ENCODE peak calls at places on chromosomes 3 and 15, in six cellular contexts. L is tibial nerve, R is transverse colon, G is ovary, K is GM12891, X is prostate gland. Y is an unnamed sample.

GRCh38 chr3:62577153-62577552 is 203.8 kb upstream of the FEZF2 start:
- DNase-seq in G (no peak), R (no peak), L (no peak), K (no peak), X (no peak), Y (no peak)

GRCh38 chr15:101406014-101406413 is 83.5 kb downstream of the PCSK6 start:
- DNase-seq in K (no peak), G (no peak), X (no peak), R (no peak), L (no peak), Y (peak)

GRCh38 chr3:172294238-172294806 is 153.9 kb downstream of the GHSR start:
- DNase-seq in G (no peak), K (no peak), X (no peak), L (no peak), R (no peak), Y (no peak)

GRCh38 chr3:159127021-159127392 is 325.2 kb downstream of the MFSD1 start:
- DNase-seq in X (no peak), R (no peak), L (no peak), K (no peak), G (no peak), Y (no peak)

GRCh38 chr3:41202075-41202833 is 2.9 kb downstream of the CTNNB1 start:
- DNase-seq in X (no peak), G (no peak), K (no peak), R (no peak), L (no peak), Y (no peak)

GRCh38 chr3:98188553-98188952 is 22.1 kb downstream of the OR5H15 start:
- DNase-seq in R (no peak), L (no peak), X (no peak), G (no peak), K (peak), Y (no peak)

GRCh38 chr3:128487538-128487812 is 5.5 kb downstream of the GATA2 start:
- DNase-seq in R (no peak), L (no peak), K (no peak), G (no peak), X (no peak), Y (no peak)

GRCh38 chr3:154602241-154602640 is 172.3 kb upstream of the GPR149 start:
- DNase-seq in K (no peak), L (no peak), X (no peak), G (no peak), R (no peak), Y (no peak)

GRCh38 chr3:62601238-62601856 is 228.0 kb upstream of the FEZF2 start:
- DNase-seq in X (no peak), K (no peak), G (no peak), L (no peak), R (no peak), Y (no peak)

GRCh38 chr3:125589743-125590142 is 5.6 kb downstream of the OSBPL11 start:
- DNase-seq in X (no peak), G (no peak), L (no peak), R (no peak), K (no peak), Y (no peak)

GRCh38 chr3:50602675-50603191 is 8.8 kb downstream of the CISH start:
- DNase-seq in X (peak), L (no peak), K (no peak), G (no peak), R (peak), Y (no peak)

GRCh38 chr15:66071160-66071559 is 182.4 kb downstream of the MEGF11 start:
- DNase-seq in K (no peak), X (no peak), R (no peak), G (no peak), L (no peak), Y (no peak)

GRCh38 chr3:15614958-15615357 is 13.4 kb downstream of the BTD start:
- DNase-seq in R (no peak), G (no peak), K (no peak), L (no peak), X (no peak), Y (no peak)

GRCh38 chr15:36232491-36232890 is 346.9 kb upstream of the CDIN1 start:
- DNase-seq in X (no peak), L (no peak), K (no peak), G (no peak), R (no peak), Y (no peak)

GRCh38 chr3:107063351-107063750 is 313.9 kb upstream of the CCDC54 start:
- DNase-seq in G (no peak), X (no peak), R (no peak), K (no peak), L (no peak), Y (no peak)

GRCh38 chr3:16406175-16406574 is 107.3 kb downstream of the RFTN1 start:
- DNase-seq in G (no peak), L (no peak), K (no peak), X (no peak), R (no peak), Y (no peak)

GRCh38 chr3:42659451-42660130 is 6.1 kb downstream of the ZBTB47 start:
- DNase-seq in K (no peak), X (no peak), R (no peak), G (peak), L (no peak), Y (no peak)

GRCh38 chr15:42921049-42921731 is 612 bp upstream of the TTBK2 start:
- DNase-seq in L (peak), G (peak), X (peak), R (peak), K (no peak), Y (peak)

GRCh38 chr3:47225310-47225906 is 57.2 kb downstream of the KIF9 start:
- DNase-seq in L (peak), G (no peak), X (no peak), K (no peak), R (peak), Y (no peak)

GRCh38 chr15:28890711-28891495 is 5.1 kb downstream of the APBA2 start:
- DNase-seq in R (no peak), L (no peak), K (no peak), X (no peak), G (no peak), Y (no peak)

GRCh38 chr3:10546887-10547286 is 41.5 kb upstream of the ATP2B2 start:
- DNase-seq in X (no peak), G (no peak), L (no peak), R (no peak), K (no peak), Y (no peak)

GRCh38 chr3:136659253-136659652 is 92.9 kb downstream of the STAG1 start:
- DNase-seq in K (no peak), G (no peak), R (no peak), L (no peak), X (no peak), Y (no peak)

GRCh38 chr3:40790741-40791140 is 266.0 kb downstream of the ZNF621 start:
- DNase-seq in K (no peak), G (no peak), X (no peak), R (no peak), L (no peak), Y (no peak)

GRCh38 chr3:178602864-178603263 is 66.6 kb downstream of the KCNMB2 start:
- DNase-seq in L (no peak), R (no peak), G (no peak), K (no peak), X (no peak), Y (no peak)

GRCh38 chr15:90099072-90099867 is 3.0 kb downstream of the IDH2 start:
- DNase-seq in R (peak), K (no peak), G (no peak), L (no peak), X (no peak), Y (no peak)

GRCh38 chr15:33152502-33153109 is 41.9 kb downstream of the FMN1 start:
- DNase-seq in K (no peak), X (no peak), G (no peak), L (no peak), R (no peak), Y (no peak)
- TF ChIP-seq POLR2A in K (no peak), X (no peak), G (no peak), L (no peak), R (peak), Y (no peak)

GRCh38 chr3:67215690-67216089 is 217.6 kb downstream of the KBTBD8 start:
- DNase-seq in X (no peak), K (no peak), L (no peak), G (no peak), R (no peak), Y (no peak)
- TF ChIP-seq POLR2A in X (no peak), K (no peak), L (no peak), G (no peak), R (no peak), Y (no peak)

DNA sequence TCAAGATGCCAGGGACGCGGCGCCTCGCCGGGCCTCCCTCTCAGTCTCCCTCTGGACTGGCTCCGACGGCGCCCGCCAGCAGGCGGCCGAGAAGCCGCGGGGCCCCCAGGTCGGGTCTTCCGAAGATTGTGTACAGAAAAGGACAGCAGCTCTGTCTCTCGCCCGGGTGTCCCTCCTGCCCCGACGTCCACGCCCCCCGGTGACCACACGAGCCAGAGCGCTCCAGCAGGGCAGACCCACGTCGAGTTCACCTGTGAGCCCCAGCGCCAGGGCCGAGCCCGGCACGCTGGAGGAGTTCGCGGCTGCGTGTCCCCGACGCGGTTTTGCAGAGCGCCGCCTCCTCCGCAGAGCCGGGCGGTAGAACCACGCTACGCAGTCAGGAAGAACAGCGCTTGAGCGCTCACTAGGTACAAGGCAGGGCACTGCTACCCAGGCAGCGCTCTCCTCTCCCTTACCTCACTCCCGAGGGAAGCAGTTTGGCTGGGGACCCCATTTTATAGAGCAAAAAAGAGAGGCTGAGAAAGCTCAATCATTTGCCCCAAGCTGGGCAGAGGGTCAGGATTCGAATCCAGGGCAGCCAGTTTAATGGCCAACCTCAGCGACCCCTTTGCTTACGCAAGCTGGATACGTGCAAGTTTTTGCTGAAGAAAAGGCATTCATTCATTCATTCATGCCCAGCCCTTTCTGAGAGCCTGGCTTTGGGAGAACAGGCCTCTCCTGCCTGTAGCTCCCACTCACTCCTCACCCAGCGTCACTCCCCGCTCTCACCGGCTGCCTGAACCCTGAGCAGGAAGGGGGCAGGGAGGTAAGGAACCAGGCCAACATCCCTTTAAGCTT is 3.0 kb upstream of the TLE3 start:
- DNase-seq in X (no peak), G (peak), K (no peak), R (peak), L (no peak), Y (peak)
- TF ChIP-seq POLR2A in X (no peak), G (no peak), K (no peak), R (no peak), L (no peak), Y (no peak)

GRCh38 chr15:100252359-100252758 is 89.4 kb downstream of the ADAMTS17 start:
- DNase-seq in X (no peak), G (peak), R (no peak), K (no peak), L (no peak), Y (no peak)

GRCh38 chr15:100252779-100253417 is 88.9 kb downstream of the ADAMTS17 start:
- DNase-seq in L (no peak), K (no peak), G (peak), R (peak), X (no peak), Y (no peak)

GRCh38 chr15:100249096-100249815 is 92.5 kb downstream of the ADAMTS17 start:
- DNase-seq in X (no peak), R (no peak), G (no peak), K (no peak), L (no peak), Y (peak)

GRCh38 chr15:100248236-100248635 is 93.5 kb downstream of the ADAMTS17 start:
- DNase-seq in X (no peak), L (no peak), K (no peak), G (peak), R (no peak), Y (peak)

DNA sequence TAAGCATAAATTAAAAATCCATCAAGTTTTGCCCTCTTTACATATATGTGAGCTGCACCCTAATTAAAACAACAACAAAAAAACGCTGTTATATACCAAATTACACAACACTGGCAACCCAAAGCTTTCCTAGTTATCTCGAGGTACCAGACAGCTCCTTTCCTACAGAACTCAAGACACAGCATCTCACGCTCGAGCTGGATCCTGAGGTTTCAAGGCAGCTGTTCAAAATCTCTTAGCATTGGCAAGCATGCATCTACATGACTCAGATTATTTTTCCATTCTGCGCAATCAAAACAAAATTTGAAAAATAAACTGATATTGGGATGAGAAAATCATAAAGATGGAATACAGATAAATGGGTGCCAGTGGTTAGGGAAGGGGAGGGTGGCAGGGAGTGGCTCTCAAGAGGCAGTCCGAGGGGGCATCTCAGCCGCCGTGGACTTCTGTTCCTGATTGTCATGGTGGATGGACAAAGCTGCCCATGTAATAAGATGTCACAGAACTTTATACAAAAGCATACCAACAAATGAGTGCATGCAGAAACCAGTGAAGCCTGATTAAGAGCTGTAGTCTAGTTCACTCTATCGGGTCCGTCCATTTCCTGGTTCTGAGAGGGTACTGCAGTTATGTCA is 91.5 kb downstream of the ADAMTS17 start:
- DNase-seq in K (no peak), L (peak), R (no peak), X (no peak), G (peak), Y (no peak)
- TF ChIP-seq POLR2A in K (no peak), L (no peak), R (no peak), X (no peak), G (no peak), Y (no peak)

GRCh38 chr15:51024735-51025453 is 69.8 kb downstream of the TNFAIP8L3 start:
- DNase-seq in X (peak), R (no peak), K (no peak), L (no peak), G (no peak), Y (no peak)

GRCh38 chr15:51025454-51025846 is 69.3 kb downstream of the TNFAIP8L3 start:
- DNase-seq in G (no peak), X (no peak), K (no peak), L (no peak), R (no peak), Y (no peak)

GRCh38 chr15:51022206-51022605 is 72.5 kb downstream of the TNFAIP8L3 start:
- DNase-seq in G (no peak), X (no peak), R (no peak), L (no peak), K (no peak), Y (no peak)

GRCh38 chr15:51023499-51023898 is 71.2 kb downstream of the TNFAIP8L3 start:
- DNase-seq in R (no peak), K (no peak), L (no peak), G (no peak), X (no peak), Y (no peak)
- TF ChIP-seq POLR2A in R (no peak), K (no peak), L (no peak), G (no peak), X (no peak), Y (no peak)

GRCh38 chr3:140145501-140145900 is 210.5 kb downstream of the CLSTN2 start:
- DNase-seq in G (no peak), L (no peak), R (no peak), K (no peak), X (no peak), Y (no peak)
- TF ChIP-seq POLR2A in G (no peak), L (no peak), R (no peak), K (no peak), X (no peak), Y (no peak)

GRCh38 chr15:70892002-70892911 is at the start of the genes LRRC49 and THAP10:
- DNase-seq in X (peak), K (peak), L (peak), R (peak), G (peak), Y (peak)
- TF ChIP-seq POLR2A in X (peak), K (no peak), L (no peak), R (no peak), G (peak), Y (no peak)

Y was measured in testis.